ENCODE peak calls at places on chromosome 13, in eight cellular contexts. One of them, this sample, is unnamed.

GRCh38 chr13:23469901-23470525 is 36.5 kb upstream of the SACS start:
- DNase-seq in occipital lobe: no peak
- DNase-seq in GM23338: peak; percentile 58
- DNase-seq in fibroblast of lung: peak; percentile 73
- DNase-seq in nucleus accumbens: no peak
- DNase-seq in brain microvascular endothelial cell: peak; percentile 86
- DNase-seq in stimulated activated CD4-positive, alpha-beta T cell treated with anti-CD3 and anti-CD28 coated beads, Interleukin-1b, Interleukin-23, amount 100 ng/mL, for 1 hour: no peak
- DNase-seq in nephron progenitor cell: no peak
- DNase-seq in this sample: no peak

GRCh38 chr13:52001120-52001731 is 10.0 kb downstream of the ATP7B start:
- DNase-seq in occipital lobe: no peak
- DNase-seq in GM23338: peak; percentile 82
- DNase-seq in fibroblast of lung: peak; percentile 39
- DNase-seq in nucleus accumbens: no peak
- DNase-seq in brain microvascular endothelial cell: no peak
- DNase-seq in stimulated activated CD4-positive, alpha-beta T cell treated with anti-CD3 and anti-CD28 coated beads, Interleukin-1b, Interleukin-23, amount 100 ng/mL, for 1 hour: no peak
- DNase-seq in nephron progenitor cell: no peak
- DNase-seq in this sample: peak; percentile 35

GRCh38 chr13:52447354-52447753 is 3.1 kb downstream of the VPS36 start:
- DNase-seq in occipital lobe: no peak
- DNase-seq in GM23338: no peak
- DNase-seq in fibroblast of lung: peak; percentile 25
- DNase-seq in nucleus accumbens: no peak
- DNase-seq in brain microvascular endothelial cell: no peak
- DNase-seq in stimulated activated CD4-positive, alpha-beta T cell treated with anti-CD3 and anti-CD28 coated beads, Interleukin-1b, Interleukin-23, amount 100 ng/mL, for 1 hour: no peak
- DNase-seq in nephron progenitor cell: no peak
- DNase-seq in this sample: no peak

GRCh38 chr13:60837806-60838205 is 440.8 kb downstream of the TDRD3 start:
- DNase-seq in occipital lobe: no peak
- DNase-seq in GM23338: no peak
- DNase-seq in fibroblast of lung: peak; percentile 62
- DNase-seq in nucleus accumbens: no peak
- DNase-seq in brain microvascular endothelial cell: no peak
- DNase-seq in stimulated activated CD4-positive, alpha-beta T cell treated with anti-CD3 and anti-CD28 coated beads, Interleukin-1b, Interleukin-23, amount 100 ng/mL, for 1 hour: no peak
- DNase-seq in nephron progenitor cell: no peak
- DNase-seq in this sample: no peak

GRCh38 chr13:111893607-111894443 is 173.1 kb upstream of the SOX1 start:
- DNase-seq in occipital lobe: no peak
- DNase-seq in GM23338: peak; percentile 52
- DNase-seq in fibroblast of lung: no peak
- DNase-seq in nucleus accumbens: no peak
- DNase-seq in brain microvascular endothelial cell: no peak
- DNase-seq in stimulated activated CD4-positive, alpha-beta T cell treated with anti-CD3 and anti-CD28 coated beads, Interleukin-1b, Interleukin-23, amount 100 ng/mL, for 1 hour: no peak
- DNase-seq in nephron progenitor cell: peak; percentile 55
- DNase-seq in this sample: no peak

GRCh38 chr13:94309576-94309975 is 169.9 kb downstream of the DCT start:
- DNase-seq in occipital lobe: no peak
- DNase-seq in GM23338: no peak
- DNase-seq in fibroblast of lung: no peak
- DNase-seq in nucleus accumbens: no peak
- DNase-seq in brain microvascular endothelial cell: no peak
- DNase-seq in stimulated activated CD4-positive, alpha-beta T cell treated with anti-CD3 and anti-CD28 coated beads, Interleukin-1b, Interleukin-23, amount 100 ng/mL, for 1 hour: no peak
- DNase-seq in nephron progenitor cell: no peak
- DNase-seq in this sample: no peak

GRCh38 chr13:94162289-94162688 is 317.2 kb downstream of the DCT start:
- DNase-seq in occipital lobe: no peak
- DNase-seq in GM23338: no peak
- DNase-seq in fibroblast of lung: no peak
- DNase-seq in nucleus accumbens: no peak
- DNase-seq in brain microvascular endothelial cell: no peak
- DNase-seq in stimulated activated CD4-positive, alpha-beta T cell treated with anti-CD3 and anti-CD28 coated beads, Interleukin-1b, Interleukin-23, amount 100 ng/mL, for 1 hour: no peak
- DNase-seq in nephron progenitor cell: no peak
- DNase-seq in this sample: no peak

GRCh38 chr13:45316210-45316799 is 24.7 kb downstream of the TPT1 start:
- DNase-seq in occipital lobe: no peak
- DNase-seq in GM23338: no peak
- DNase-seq in fibroblast of lung: no peak
- DNase-seq in nucleus accumbens: no peak
- DNase-seq in brain microvascular endothelial cell: no peak
- DNase-seq in stimulated activated CD4-positive, alpha-beta T cell treated with anti-CD3 and anti-CD28 coated beads, Interleukin-1b, Interleukin-23, amount 100 ng/mL, for 1 hour: no peak
- DNase-seq in nephron progenitor cell: no peak
- DNase-seq in this sample: no peak

GRCh38 chr13:59666504-59666903 is 497.2 kb downstream of the DIAPH3 start:
- DNase-seq in occipital lobe: no peak
- DNase-seq in GM23338: no peak
- DNase-seq in fibroblast of lung: peak; percentile 3
- DNase-seq in nucleus accumbens: no peak
- DNase-seq in brain microvascular endothelial cell: no peak
- DNase-seq in stimulated activated CD4-positive, alpha-beta T cell treated with anti-CD3 and anti-CD28 coated beads, Interleukin-1b, Interleukin-23, amount 100 ng/mL, for 1 hour: no peak
- DNase-seq in nephron progenitor cell: no peak
- DNase-seq in this sample: no peak

GRCh38 chr13:114120486-114121430 is 11.7 kb downstream of the RASA3 start:
- DNase-seq in occipital lobe: no peak
- DNase-seq in GM23338: no peak
- DNase-seq in fibroblast of lung: no peak
- DNase-seq in nucleus accumbens: no peak
- DNase-seq in brain microvascular endothelial cell: no peak
- DNase-seq in stimulated activated CD4-positive, alpha-beta T cell treated with anti-CD3 and anti-CD28 coated beads, Interleukin-1b, Interleukin-23, amount 100 ng/mL, for 1 hour: no peak
- DNase-seq in nephron progenitor cell: no peak
- DNase-seq in this sample: no peak

GRCh38 chr13:97194473-97194872 is 27.7 kb upstream of the MBNL2 start:
- DNase-seq in occipital lobe: no peak
- DNase-seq in GM23338: peak; percentile 43
- DNase-seq in fibroblast of lung: peak; percentile 87
- DNase-seq in nucleus accumbens: no peak
- DNase-seq in brain microvascular endothelial cell: peak; percentile 85
- DNase-seq in stimulated activated CD4-positive, alpha-beta T cell treated with anti-CD3 and anti-CD28 coated beads, Interleukin-1b, Interleukin-23, amount 100 ng/mL, for 1 hour: no peak
- DNase-seq in nephron progenitor cell: no peak
- DNase-seq in this sample: no peak

GRCh38 chr13:77318741-77319140 is 8.2 kb downstream of the MYCBP2 start:
- DNase-seq in occipital lobe: no peak
- DNase-seq in GM23338: no peak
- DNase-seq in fibroblast of lung: no peak
- DNase-seq in nucleus accumbens: no peak
- DNase-seq in brain microvascular endothelial cell: no peak
- DNase-seq in stimulated activated CD4-positive, alpha-beta T cell treated with anti-CD3 and anti-CD28 coated beads, Interleukin-1b, Interleukin-23, amount 100 ng/mL, for 1 hour: no peak
- DNase-seq in nephron progenitor cell: no peak
- DNase-seq in this sample: no peak